ENCODE peak calls at places on chromosome 19, in ten cellular contexts. One of them, this sample, is unnamed. For H3K9me3, the result is how much of the 10 kb centered on the place peaks cover.

GRCh38 chr19:13150919-13151604 is 851 bp downstream of the IER2 start:
- DNase-seq in left ventricle myocardium inferior: peak
- DNase-seq in mucosa of descending colon: peak
- DNase-seq in CD8-positive, alpha-beta memory T cell: peak
- DNase-seq in fibroblast of lung: no peak
- DNase-seq in colonic mucosa: peak
- DNase-seq in thoracic aorta: no peak
- DNase-seq in OCI-LY7: peak
- DNase-seq in gastrocnemius medialis: peak
- DNase-seq in uterus: peak
- DNase-seq in this sample: no peak

GRCh38 chr19:38848299-38849146 is 1.3 kb downstream of the HNRNPL start:
- DNase-seq in uterus: no peak
- DNase-seq in gastrocnemius medialis: no peak
- DNase-seq in colonic mucosa: no peak
- DNase-seq in OCI-LY7: no peak
- DNase-seq in left ventricle myocardium inferior: no peak
- DNase-seq in fibroblast of lung: no peak
- DNase-seq in mucosa of descending colon: peak
- DNase-seq in CD8-positive, alpha-beta memory T cell: no peak
- DNase-seq in thoracic aorta: no peak
- DNase-seq in this sample: no peak

GRCh38 chr19:46299695-46300094 is 2.9 kb downstream of the HIF3A start:
- DNase-seq in mucosa of descending colon: peak
- DNase-seq in thoracic aorta: no peak
- DNase-seq in left ventricle myocardium inferior: no peak
- DNase-seq in fibroblast of lung: no peak
- DNase-seq in OCI-LY7: no peak
- DNase-seq in gastrocnemius medialis: no peak
- DNase-seq in uterus: no peak
- DNase-seq in colonic mucosa: peak
- DNase-seq in CD8-positive, alpha-beta memory T cell: no peak
- DNase-seq in this sample: no peak

GRCh38 chr19:5142725-5143097 is 173.8 kb downstream of the KDM4B start:
- DNase-seq in left ventricle myocardium inferior: peak
- DNase-seq in thoracic aorta: no peak
- DNase-seq in CD8-positive, alpha-beta memory T cell: no peak
- DNase-seq in OCI-LY7: no peak
- DNase-seq in gastrocnemius medialis: no peak
- DNase-seq in fibroblast of lung: no peak
- DNase-seq in colonic mucosa: no peak
- DNase-seq in mucosa of descending colon: no peak
- DNase-seq in uterus: no peak
- DNase-seq in this sample: no peak

GRCh38 chr19:55598034-55598433 is 1.3 kb downstream of the FIZ1 start:
- DNase-seq in thoracic aorta: no peak
- DNase-seq in colonic mucosa: no peak
- DNase-seq in uterus: no peak
- DNase-seq in gastrocnemius medialis: no peak
- DNase-seq in OCI-LY7: no peak
- DNase-seq in fibroblast of lung: no peak
- DNase-seq in left ventricle myocardium inferior: no peak
- DNase-seq in CD8-positive, alpha-beta memory T cell: no peak
- DNase-seq in mucosa of descending colon: peak
- DNase-seq in this sample: no peak

GRCh38 chr19:290539-291521 is at the start of gene PLPP2:
- DNase-seq in thoracic aorta: no peak
- DNase-seq in OCI-LY7: no peak
- DNase-seq in CD8-positive, alpha-beta memory T cell: no peak
- DNase-seq in colonic mucosa: peak
- DNase-seq in uterus: peak
- DNase-seq in left ventricle myocardium inferior: no peak
- DNase-seq in mucosa of descending colon: peak
- DNase-seq in fibroblast of lung: peak
- DNase-seq in gastrocnemius medialis: no peak
- DNase-seq in this sample: no peak

GRCh38 chr19:40377876-40378385 is 12.1 kb downstream of the HIPK4 start:
- DNase-seq in uterus: no peak
- DNase-seq in left ventricle myocardium inferior: no peak
- DNase-seq in CD8-positive, alpha-beta memory T cell: no peak
- DNase-seq in gastrocnemius medialis: no peak
- DNase-seq in mucosa of descending colon: no peak
- DNase-seq in colonic mucosa: no peak
- DNase-seq in fibroblast of lung: no peak
- DNase-seq in OCI-LY7: no peak
- DNase-seq in thoracic aorta: no peak
- DNase-seq in this sample: no peak

GRCh38 chr19:42480335-42481095 is 37.8 kb upstream of the CXCL17 start:
- DNase-seq in mucosa of descending colon: no peak
- DNase-seq in gastrocnemius medialis: no peak
- DNase-seq in thoracic aorta: no peak
- DNase-seq in colonic mucosa: no peak
- DNase-seq in CD8-positive, alpha-beta memory T cell: no peak
- DNase-seq in uterus: no peak
- DNase-seq in fibroblast of lung: peak
- DNase-seq in OCI-LY7: no peak
- DNase-seq in left ventricle myocardium inferior: no peak
- DNase-seq in this sample: no peak

GRCh38 chr19:33436360-33437345 is 63.1 kb downstream of the CEBPG start:
- DNase-seq in CD8-positive, alpha-beta memory T cell: no peak
- DNase-seq in uterus: no peak
- DNase-seq in OCI-LY7: no peak
- DNase-seq in gastrocnemius medialis: no peak
- DNase-seq in colonic mucosa: no peak
- DNase-seq in thoracic aorta: no peak
- DNase-seq in mucosa of descending colon: no peak
- DNase-seq in left ventricle myocardium inferior: peak
- DNase-seq in fibroblast of lung: no peak
- DNase-seq in this sample: no peak

GRCh38 chr19:6738726-6739389 is 622 bp upstream of the TRIP10 start:
- DNase-seq in colonic mucosa: peak
- DNase-seq in OCI-LY7: peak
- DNase-seq in fibroblast of lung: no peak
- DNase-seq in gastrocnemius medialis: peak
- DNase-seq in left ventricle myocardium inferior: peak
- DNase-seq in uterus: peak
- DNase-seq in mucosa of descending colon: peak
- DNase-seq in thoracic aorta: no peak
- DNase-seq in CD8-positive, alpha-beta memory T cell: no peak
- DNase-seq in this sample: no peak

GRCh38 chr19:6048348-6048747 is 62.0 kb downstream of the RFX2 start:
- DNase-seq in mucosa of descending colon: no peak
- DNase-seq in uterus: no peak
- DNase-seq in gastrocnemius medialis: no peak
- DNase-seq in colonic mucosa: no peak
- DNase-seq in thoracic aorta: no peak
- DNase-seq in fibroblast of lung: no peak
- DNase-seq in OCI-LY7: no peak
- DNase-seq in CD8-positive, alpha-beta memory T cell: no peak
- DNase-seq in left ventricle myocardium inferior: no peak
- DNase-seq in this sample: no peak

GRCh38 chr19:30365121-30365800 is 6.9 kb upstream of the ZNF536 start:
- DNase-seq in fibroblast of lung: no peak
- DNase-seq in gastrocnemius medialis: no peak
- DNase-seq in OCI-LY7: no peak
- DNase-seq in mucosa of descending colon: no peak
- DNase-seq in colonic mucosa: no peak
- DNase-seq in uterus: no peak
- DNase-seq in left ventricle myocardium inferior: no peak
- DNase-seq in thoracic aorta: no peak
- DNase-seq in CD8-positive, alpha-beta memory T cell: no peak
- DNase-seq in this sample: no peak

GRCh38 chr19:30362156-30362754 is 9.9 kb upstream of the ZNF536 start:
- DNase-seq in fibroblast of lung: no peak
- DNase-seq in thoracic aorta: no peak
- DNase-seq in uterus: no peak
- DNase-seq in OCI-LY7: no peak
- DNase-seq in left ventricle myocardium inferior: no peak
- DNase-seq in mucosa of descending colon: no peak
- DNase-seq in CD8-positive, alpha-beta memory T cell: no peak
- DNase-seq in gastrocnemius medialis: no peak
- DNase-seq in colonic mucosa: no peak
- DNase-seq in this sample: no peak

GRCh38 chr19:30361721-30362120 is 10.5 kb upstream of the ZNF536 start:
- DNase-seq in mucosa of descending colon: no peak
- DNase-seq in CD8-positive, alpha-beta memory T cell: no peak
- DNase-seq in uterus: no peak
- DNase-seq in left ventricle myocardium inferior: no peak
- DNase-seq in colonic mucosa: no peak
- DNase-seq in thoracic aorta: no peak
- DNase-seq in gastrocnemius medialis: no peak
- DNase-seq in OCI-LY7: no peak
- DNase-seq in fibroblast of lung: no peak
- DNase-seq in this sample: no peak

GRCh38 chr19:30361107-30361447 is 11.1 kb upstream of the ZNF536 start:
- DNase-seq in OCI-LY7: no peak
- DNase-seq in CD8-positive, alpha-beta memory T cell: no peak
- DNase-seq in left ventricle myocardium inferior: no peak
- DNase-seq in colonic mucosa: no peak
- DNase-seq in uterus: no peak
- DNase-seq in gastrocnemius medialis: no peak
- DNase-seq in mucosa of descending colon: no peak
- DNase-seq in fibroblast of lung: no peak
- DNase-seq in thoracic aorta: no peak
- DNase-seq in this sample: no peak

DNA sequence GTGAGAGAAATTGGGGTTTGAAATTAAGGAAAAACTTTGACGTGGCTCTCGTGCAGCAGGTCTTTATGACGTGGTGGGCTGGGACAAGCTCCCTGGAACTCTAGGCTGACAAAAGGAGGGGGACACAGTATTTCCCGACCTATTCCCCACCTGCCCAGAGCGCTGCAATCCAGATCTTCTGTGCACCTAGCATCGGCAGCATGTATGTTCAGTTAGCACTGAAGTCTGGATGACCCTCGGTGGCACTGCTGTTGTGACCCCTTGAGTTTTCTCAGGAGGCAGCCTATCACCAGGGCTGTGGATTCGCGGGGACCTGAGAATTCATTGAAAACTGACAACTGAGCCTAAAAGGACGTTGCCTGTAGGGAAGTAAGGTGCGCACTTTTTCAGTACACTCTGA is 9.1 kb upstream of the ZNF536 start:
- DNase-seq in fibroblast of lung: no peak
- DNase-seq in OCI-LY7: no peak
- DNase-seq in left ventricle myocardium inferior: no peak
- DNase-seq in gastrocnemius medialis: no peak
- DNase-seq in uterus: no peak
- DNase-seq in colonic mucosa: no peak
- DNase-seq in CD8-positive, alpha-beta memory T cell: no peak
- DNase-seq in mucosa of descending colon: no peak
- DNase-seq in thoracic aorta: no peak
- DNase-seq in this sample: no peak
- H3K9me3 ChIP-seq in fibroblast of lung: under half
- H3K9me3 ChIP-seq in OCI-LY7: under half
- H3K9me3 ChIP-seq in left ventricle myocardium inferior: under half
- H3K9me3 ChIP-seq in gastrocnemius medialis: under half
- H3K9me3 ChIP-seq in uterus: under half
- H3K9me3 ChIP-seq in colonic mucosa: under half
- H3K9me3 ChIP-seq in CD8-positive, alpha-beta memory T cell: under half
- H3K9me3 ChIP-seq in mucosa of descending colon: under half
- H3K9me3 ChIP-seq in thoracic aorta: under half
- H3K9me3 ChIP-seq in this sample: under half

GRCh38 chr19:52307275-52307674 is 10.3 kb downstream of the ZNF480 start:
- DNase-seq in uterus: no peak
- DNase-seq in left ventricle myocardium inferior: no peak
- DNase-seq in thoracic aorta: no peak
- DNase-seq in CD8-positive, alpha-beta memory T cell: peak
- DNase-seq in mucosa of descending colon: peak
- DNase-seq in fibroblast of lung: peak
- DNase-seq in OCI-LY7: peak
- DNase-seq in gastrocnemius medialis: no peak
- DNase-seq in colonic mucosa: no peak
- DNase-seq in this sample: no peak
- H3K9me3 ChIP-seq in uterus: half or more
- H3K9me3 ChIP-seq in left ventricle myocardium inferior: half or more
- H3K9me3 ChIP-seq in thoracic aorta: half or more
- H3K9me3 ChIP-seq in CD8-positive, alpha-beta memory T cell: under half
- H3K9me3 ChIP-seq in mucosa of descending colon: half or more
- H3K9me3 ChIP-seq in fibroblast of lung: under half
- H3K9me3 ChIP-seq in OCI-LY7: half or more
- H3K9me3 ChIP-seq in gastrocnemius medialis: under half
- H3K9me3 ChIP-seq in colonic mucosa: under half
- H3K9me3 ChIP-seq in this sample: under half

DNA sequence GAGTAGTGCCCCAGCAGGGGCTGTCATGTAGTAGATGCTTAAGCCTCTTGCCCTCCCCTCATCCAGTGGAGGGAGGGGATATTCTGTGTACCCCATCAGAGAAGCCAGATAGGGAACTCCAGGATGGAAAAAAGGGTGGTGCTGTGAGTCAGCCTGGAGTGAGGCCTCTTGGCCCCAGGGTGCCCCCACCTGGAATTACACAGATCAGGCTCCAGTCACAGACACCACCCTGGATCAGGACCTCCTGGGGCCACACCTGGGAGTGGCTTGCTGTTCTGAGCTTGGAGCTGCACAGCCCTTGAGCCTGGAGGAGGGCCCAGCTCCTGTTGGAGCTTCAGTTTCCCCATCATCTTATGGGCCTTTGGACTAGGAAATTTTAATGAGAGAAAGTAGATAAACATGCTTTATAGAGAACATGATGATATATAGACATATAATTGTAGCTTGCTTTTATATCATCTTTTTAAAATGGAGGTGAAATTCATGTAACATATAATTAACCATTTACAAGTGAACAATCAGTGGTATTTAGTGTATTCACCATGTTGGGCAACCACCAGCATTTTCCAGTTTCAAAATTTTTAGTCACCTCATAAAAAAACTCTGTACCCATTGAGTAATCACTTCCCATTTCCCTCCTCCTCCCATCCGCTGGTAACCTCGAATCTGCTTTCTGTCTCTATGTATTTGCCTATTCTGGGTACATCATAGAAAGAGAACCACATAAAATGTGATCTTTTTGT is 24.6 kb downstream of the CYP4F22 start:
- DNase-seq in thoracic aorta: no peak
- DNase-seq in mucosa of descending colon: no peak
- DNase-seq in CD8-positive, alpha-beta memory T cell: no peak
- DNase-seq in colonic mucosa: no peak
- DNase-seq in OCI-LY7: no peak
- DNase-seq in fibroblast of lung: no peak
- DNase-seq in gastrocnemius medialis: peak
- DNase-seq in left ventricle myocardium inferior: no peak
- DNase-seq in uterus: no peak
- DNase-seq in this sample: no peak
- H3K9me3 ChIP-seq in thoracic aorta: under half
- H3K9me3 ChIP-seq in mucosa of descending colon: under half
- H3K9me3 ChIP-seq in CD8-positive, alpha-beta memory T cell: under half
- H3K9me3 ChIP-seq in colonic mucosa: under half
- H3K9me3 ChIP-seq in OCI-LY7: under half
- H3K9me3 ChIP-seq in fibroblast of lung: under half
- H3K9me3 ChIP-seq in gastrocnemius medialis: under half
- H3K9me3 ChIP-seq in left ventricle myocardium inferior: under half
- H3K9me3 ChIP-seq in uterus: under half
- H3K9me3 ChIP-seq in this sample: under half

DNA sequence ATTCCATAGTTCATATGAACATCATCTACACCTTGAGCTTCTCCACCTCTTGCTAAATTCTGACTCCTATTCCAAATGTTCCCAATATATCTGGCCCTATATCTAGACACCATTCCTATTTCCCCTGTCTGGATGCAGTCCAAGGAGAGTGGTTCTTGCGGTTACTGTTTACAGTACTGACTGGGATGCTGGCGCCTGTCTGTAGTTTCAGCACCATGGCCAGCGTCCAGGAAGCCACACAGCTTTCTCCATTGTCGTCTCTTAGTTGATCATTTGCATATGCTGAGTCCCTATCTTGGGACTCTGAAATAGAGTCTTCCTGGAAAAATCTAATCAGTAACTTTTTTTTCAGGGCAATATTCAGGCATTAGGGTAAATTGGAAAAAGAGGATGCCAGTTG is 14.9 kb downstream of the LAIR2 start:
- DNase-seq in OCI-LY7: peak
- DNase-seq in fibroblast of lung: peak
- DNase-seq in thoracic aorta: no peak
- DNase-seq in left ventricle myocardium inferior: peak
- DNase-seq in uterus: no peak
- DNase-seq in gastrocnemius medialis: no peak
- DNase-seq in mucosa of descending colon: peak
- DNase-seq in CD8-positive, alpha-beta memory T cell: peak
- DNase-seq in colonic mucosa: peak
- DNase-seq in this sample: no peak
- H3K9me3 ChIP-seq in OCI-LY7: under half
- H3K9me3 ChIP-seq in fibroblast of lung: under half
- H3K9me3 ChIP-seq in thoracic aorta: under half
- H3K9me3 ChIP-seq in left ventricle myocardium inferior: under half
- H3K9me3 ChIP-seq in uterus: under half
- H3K9me3 ChIP-seq in gastrocnemius medialis: under half
- H3K9me3 ChIP-seq in mucosa of descending colon: under half
- H3K9me3 ChIP-seq in CD8-positive, alpha-beta memory T cell: under half
- H3K9me3 ChIP-seq in colonic mucosa: under half
- H3K9me3 ChIP-seq in this sample: under half

This sample was measured in T-helper 17 cell.